ENCODE peak calls at places on chromosomes 4 and X, in seven cellular contexts. P is AG10803, L is HepG2, I is fibroblast of mammary gland, K is breast epithelium, R is AG09309, A is fibroblast of pulmonary artery. D is an unnamed sample.

GRCh38 chr4:77662396-77662795 is 56.8 kb downstream of the CXCL13 start:
- DNase-seq in A (no peak), L (no peak), R (no peak), I (no peak), P (no peak), K (no peak), D (no peak)

GRCh38 chr4:99657801-99658200 is at the start of gene C4orf54:
- DNase-seq in L (no peak), K (no peak), A (no peak), R (no peak), I (no peak), P (no peak), D (no peak)

GRCh38 chr4:164058775-164059174 is 564.3 kb downstream of the TMA16 start:
- DNase-seq in R (no peak), I (no peak), K (no peak), P (no peak), A (no peak), L (no peak), D (no peak)

GRCh38 chr4:53313510-53313909 is 52.4 kb downstream of the SCFD2 start:
- DNase-seq in P (peak), A (peak), K (no peak), L (peak), R (no peak), I (peak), D (no peak)

GRCh38 chrX:41333994-41334865 is at the start of gene DDX3X:
- DNase-seq in K (peak), A (peak), R (peak), P (peak), I (peak), L (peak), D (peak)

GRCh38 chr4:25938251-25939186 is 24.5 kb downstream of the SMIM20 start:
- DNase-seq in R (peak), I (peak), L (no peak), P (peak), A (peak), K (no peak), D (peak)

GRCh38 chr4:113404846-113405245 is 355.4 kb downstream of the ANK2 start:
- DNase-seq in I (no peak), R (no peak), P (no peak), A (peak), K (no peak), L (no peak), D (no peak)

GRCh38 chr4:3406431-3406830 is 35.3 kb upstream of the HGFAC start:
- DNase-seq in K (no peak), I (no peak), L (no peak), R (no peak), P (no peak), A (no peak), D (no peak)

GRCh38 chr4:76977731-76978350 is 28.3 kb downstream of the SEPTIN11 start:
- DNase-seq in P (peak), R (no peak), A (peak), I (peak), L (no peak), K (no peak), D (no peak)

GRCh38 chr4:160414516-160414915 is 1311.6 kb downstream of the RAPGEF2 start:
- DNase-seq in K (no peak), L (no peak), A (no peak), R (no peak), I (no peak), P (no peak), D (no peak)

GRCh38 chrX:24928114-24928513 is 87.7 kb downstream of the ARX start:
- DNase-seq in L (no peak), R (no peak), A (no peak), P (no peak), I (no peak), K (no peak), D (no peak)

GRCh38 chr4:121669163-121669550 is 27.6 kb downstream of the ANXA5 start:
- DNase-seq in R (no peak), I (peak), K (no peak), A (no peak), P (peak), L (no peak), D (no peak)

GRCh38 chr4:95044204-95044848 is 286.6 kb downstream of the BMPR1B start:
- DNase-seq in P (no peak), I (no peak), R (no peak), A (no peak), K (no peak), L (no peak), D (no peak)

DNA sequence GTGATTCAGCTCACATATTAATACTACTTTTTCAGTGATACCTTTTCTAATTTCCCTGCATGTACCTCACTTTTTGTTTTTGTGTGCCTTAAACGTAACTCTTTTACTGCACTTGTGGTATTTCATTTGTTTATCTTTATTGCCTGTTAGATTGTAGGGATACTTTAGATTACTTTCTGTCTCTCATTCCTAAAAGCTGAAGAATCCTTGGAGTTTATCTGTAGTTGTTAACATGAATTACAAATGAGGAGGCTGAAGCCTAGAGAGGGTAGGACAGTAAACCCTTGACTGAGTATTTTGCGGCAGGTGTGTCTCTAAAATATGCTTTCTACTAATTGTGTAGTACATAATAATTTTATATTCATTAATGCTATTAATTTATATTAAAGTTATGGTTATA is 34.9 kb downstream of the BMP2K start:
- DNase-seq in P (no peak), R (no peak), A (no peak), L (no peak), I (no peak), K (no peak), D (no peak)
- H3K4me3 ChIP-seq in P (no peak), R (no peak), A (no peak), L (no peak), I (no peak), K (no peak), D (no peak)

DNA sequence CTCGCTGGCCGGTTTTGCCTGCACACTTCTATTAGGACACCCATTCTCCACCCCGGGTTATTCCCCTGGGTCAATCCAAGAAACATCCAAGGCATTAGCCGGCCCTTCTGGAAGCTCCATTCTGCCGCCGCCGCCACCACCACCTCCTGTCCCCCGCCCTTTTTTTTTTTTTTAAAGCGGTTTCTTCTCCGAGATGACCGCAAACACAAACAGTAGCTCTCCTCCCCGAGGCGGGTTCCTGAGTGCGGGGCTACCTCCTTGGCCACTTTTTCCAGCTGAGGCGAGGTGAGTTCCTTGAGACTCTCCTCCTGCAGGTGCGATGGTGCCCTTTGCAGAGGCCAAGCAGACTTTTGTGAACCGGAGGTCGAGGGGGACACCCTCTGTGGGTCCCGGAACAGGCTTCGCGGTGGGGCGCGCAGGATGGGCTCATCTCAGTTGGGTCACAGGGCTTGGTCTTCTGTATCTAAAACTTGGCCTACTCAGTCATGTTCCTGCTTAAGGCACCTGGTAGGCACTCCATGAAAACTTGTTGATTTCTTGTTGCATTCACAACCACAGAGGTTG is 930 bp downstream of the NWD2 start:
- DNase-seq in K (no peak), I (no peak), L (no peak), R (no peak), A (no peak), P (no peak), D (no peak)
- H3K4me3 ChIP-seq in K (no peak), I (no peak), L (no peak), R (no peak), A (no peak), P (no peak), D (no peak)

DNA sequence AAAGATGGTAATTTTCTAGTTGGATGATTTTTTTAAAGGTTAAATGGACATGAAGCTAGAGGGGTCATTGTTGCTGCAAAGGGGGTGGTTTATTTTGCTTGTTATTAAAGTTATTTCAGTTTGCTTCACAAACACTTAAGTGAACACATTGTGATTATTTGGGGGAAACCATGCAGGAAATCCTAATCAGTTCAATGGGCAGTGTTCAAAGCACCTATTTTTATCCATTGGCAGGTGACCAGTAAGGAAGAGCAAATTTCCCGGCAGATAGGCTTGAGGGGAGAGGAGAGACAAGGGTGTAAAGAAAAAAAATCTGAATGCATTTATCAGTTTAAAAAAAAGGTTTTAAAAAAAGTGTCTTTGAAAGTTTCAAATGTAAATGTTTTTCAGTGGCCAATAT is 17.6 kb downstream of the GPR174 start:
- DNase-seq in A (no peak), K (no peak), R (no peak), L (no peak), P (no peak), I (no peak), D (no peak)
- H3K4me3 ChIP-seq in A (no peak), K (peak), R (no peak), L (no peak), P (no peak), I (no peak), D (no peak)

GRCh38 chrX:8279323-8279722 is 108.3 kb upstream of the VCX2 start:
- DNase-seq in A (no peak), K (no peak), I (no peak), R (no peak), L (no peak), P (no peak), D (no peak)

GRCh38 chrX:8272846-8273245 is 101.8 kb upstream of the VCX2 start:
- DNase-seq in P (no peak), R (no peak), L (no peak), A (peak), I (no peak), K (no peak), D (no peak)

GRCh38 chrX:8274166-8274565 is 103.1 kb upstream of the VCX2 start:
- DNase-seq in K (no peak), I (no peak), A (peak), R (no peak), L (no peak), P (no peak), D (no peak)

DNA sequence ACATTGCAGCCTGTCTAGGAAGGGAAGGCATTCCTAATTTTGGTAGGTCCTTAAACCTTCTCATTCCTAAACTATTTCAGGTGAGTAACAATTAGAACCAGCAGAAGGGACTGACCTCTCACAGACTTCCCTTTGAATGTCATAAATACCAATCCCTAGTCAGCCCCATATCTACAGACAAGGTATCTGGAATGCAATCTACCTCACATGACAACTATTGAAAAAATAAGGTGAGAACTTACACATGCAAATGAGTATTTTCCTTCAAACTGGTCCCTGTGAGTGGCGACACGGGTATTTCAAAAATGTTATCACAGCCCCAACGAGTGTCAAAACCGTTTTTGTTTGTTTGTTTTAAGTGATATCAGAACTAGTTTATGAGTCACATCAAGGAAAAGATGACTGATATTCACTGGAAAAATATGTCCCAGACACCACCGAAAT is 102.4 kb upstream of the VCX2 start:
- DNase-seq in K (no peak), P (no peak), A (peak), I (no peak), L (no peak), R (no peak), D (no peak)
- H3K4me3 ChIP-seq in K (no peak), P (no peak), A (no peak), I (no peak), L (no peak), R (no peak), D (no peak)